ENCODE peak calls at places on chromosomes 2 and 18, in four cellular contexts. I, A, K and H are unnamed samples.

GRCh38 chr18:63987743-63988142 is 17.9 kb downstream of the SERPINB8 start:
- DNase-seq in I (no peak), A (no peak), K (no peak), H (no peak)

GRCh38 chr2:118169359-118170005 is 81.2 kb downstream of the INSIG2 start:
- DNase-seq in I (peak), A (peak), K (no peak), H (no peak)

GRCh38 chr2:185074156-185074555 is 475.8 kb downstream of the ZNF804A start:
- DNase-seq in I (no peak), A (no peak), K (no peak), H (no peak)

GRCh38 chr2:69018629-69019227 is 5.7 kb downstream of the ANTXR1 start:
- DNase-seq in I (no peak), A (no peak), K (no peak), H (no peak)

GRCh38 chr2:23452397-23452796 is 67.4 kb downstream of the KLHL29 start:
- DNase-seq in I (no peak), A (peak), K (no peak), H (no peak)

GRCh38 chr2:240296611-240297552 is 138.6 kb upstream of the GPC1 start:
- DNase-seq in I (no peak), A (peak), K (no peak), H (no peak)

GRCh38 chr2:14557921-14558320 is 74.6 kb upstream of the LRATD1 start:
- DNase-seq in I (no peak), A (no peak), K (no peak), H (no peak)

GRCh38 chr2:79944205-79944604 is 360.3 kb downstream of the LRRTM1 start:
- DNase-seq in I (no peak), A (no peak), K (no peak), H (no peak)

GRCh38 chr2:55419514-55420243 is at the start of gene CCDC88A:
- DNase-seq in I (peak), A (peak), K (peak), H (peak)

GRCh38 chr2:182447843-182448242 is 21.0 kb upstream of the PDE1A start:
- DNase-seq in I (no peak), A (no peak), K (peak), H (no peak)

GRCh38 chr18:63752661-63753060 is 22.6 kb upstream of the SERPINB7 start:
- DNase-seq in I (no peak), A (no peak), K (no peak), H (no peak)

GRCh38 chr2:179805001-179805400 is 56.4 kb downstream of the ZNF385B start:
- DNase-seq in I (no peak), A (no peak), K (no peak), H (no peak)

GRCh38 chr2:222042666-222043065 is 256.1 kb downstream of the PAX3 start:
- DNase-seq in I (no peak), A (no peak), K (no peak), H (no peak)

GRCh38 chr18:5469340-5469739 is 74.5 kb downstream of the EPB41L3 start:
- DNase-seq in I (no peak), A (no peak), K (no peak), H (peak)

GRCh38 chr18:48475635-48476549 is 62.9 kb upstream of the CTIF start:
- DNase-seq in I (no peak), A (no peak), K (peak), H (no peak)

GRCh38 chr2:159902722-159903121 is 104.7 kb upstream of the CD302 start:
- DNase-seq in I (no peak), A (no peak), K (no peak), H (no peak)

GRCh38 chr2:30232027-30232800 is 880 bp downstream of the LBH start:
- DNase-seq in I (peak), A (peak), K (no peak), H (no peak)

GRCh38 chr18:50441518-50441917 is 66.7 kb downstream of the SKA1 start:
- DNase-seq in I (no peak), A (no peak), K (no peak), H (no peak)

GRCh38 chr2:6823111-6823510 is 42.6 kb downstream of the CMPK2 start:
- DNase-seq in I (no peak), A (no peak), K (no peak), H (no peak)

GRCh38 chr2:6827516-6828298 is 38.0 kb downstream of the CMPK2 start:
- DNase-seq in I (no peak), A (no peak), K (no peak), H (no peak)

GRCh38 chr2:6828299-6828584 is 37.5 kb downstream of the CMPK2 start:
- DNase-seq in I (no peak), A (no peak), K (peak), H (no peak)

GRCh38 chr2:6824962-6825361 is 40.7 kb downstream of the CMPK2 start:
- DNase-seq in I (no peak), A (no peak), K (peak), H (no peak)

GRCh38 chr2:6826081-6826913 is 39.4 kb downstream of the CMPK2 start:
- DNase-seq in I (no peak), A (no peak), K (peak), H (no peak)
- TF ChIP-seq CTCF in I (peak), A (no peak), K (peak), H (peak)

GRCh38 chr2:10722252-10722825 is 909 bp downstream of the ATP6V1C2 start:
- DNase-seq in I (no peak), A (no peak), K (no peak), H (no peak)

GRCh38 chr2:10720306-10720705 is 1.1 kb upstream of the ATP6V1C2 start:
- DNase-seq in I (no peak), A (no peak), K (no peak), H (no peak)

GRCh38 chr2:10717630-10718029 is 3.8 kb upstream of the ATP6V1C2 start:
- DNase-seq in I (no peak), A (no peak), K (peak), H (no peak)

GRCh38 chr2:10720983-10721343 is 467 bp upstream of the ATP6V1C2 start:
- DNase-seq in I (peak), A (no peak), K (no peak), H (no peak)

GRCh38 chr2:10721344-10722251 is at the start of gene ATP6V1C2:
- DNase-seq in I (peak), A (no peak), K (no peak), H (no peak)
- TF ChIP-seq CTCF in I (no peak), A (no peak), K (no peak), H (peak)

DNA sequence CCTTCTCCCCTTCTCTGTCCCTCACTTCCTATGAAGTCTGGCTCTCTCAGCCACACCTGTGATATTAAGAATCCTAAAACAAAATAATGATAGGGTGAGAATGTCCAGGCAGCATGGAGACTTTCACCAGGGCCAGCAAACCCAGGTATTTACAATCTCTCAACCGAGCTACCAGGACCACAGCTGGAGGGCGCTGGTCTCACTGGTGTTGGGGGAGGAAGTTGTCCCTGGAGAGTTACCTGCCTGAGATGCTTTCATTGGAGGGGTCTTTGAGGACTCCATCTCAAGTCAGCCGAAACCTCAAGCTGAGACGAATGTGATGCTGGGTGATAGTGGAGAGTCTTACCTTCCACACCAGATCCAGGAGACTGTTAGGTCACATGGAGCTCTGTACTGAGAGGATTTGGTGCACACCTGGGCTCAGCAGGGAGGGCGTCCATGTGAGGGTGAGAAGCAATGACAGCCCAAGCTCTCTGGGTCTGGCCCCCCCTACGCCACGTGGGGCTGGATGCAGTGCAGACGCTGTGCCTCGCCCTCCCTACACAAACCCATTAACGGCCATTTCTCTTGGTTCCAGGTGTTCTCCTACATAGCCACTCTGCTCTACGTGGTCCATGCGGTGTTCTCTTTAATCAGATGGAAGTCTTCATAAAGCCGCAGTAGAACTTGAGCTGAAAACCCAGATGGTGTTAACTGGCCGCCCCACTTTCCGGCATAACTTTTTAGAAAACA is 27.5 kb downstream of the MAL start:
- DNase-seq in I (no peak), A (no peak), K (no peak), H (peak)
- TF ChIP-seq CTCF in I (no peak), A (no peak), K (no peak), H (no peak)

DNA sequence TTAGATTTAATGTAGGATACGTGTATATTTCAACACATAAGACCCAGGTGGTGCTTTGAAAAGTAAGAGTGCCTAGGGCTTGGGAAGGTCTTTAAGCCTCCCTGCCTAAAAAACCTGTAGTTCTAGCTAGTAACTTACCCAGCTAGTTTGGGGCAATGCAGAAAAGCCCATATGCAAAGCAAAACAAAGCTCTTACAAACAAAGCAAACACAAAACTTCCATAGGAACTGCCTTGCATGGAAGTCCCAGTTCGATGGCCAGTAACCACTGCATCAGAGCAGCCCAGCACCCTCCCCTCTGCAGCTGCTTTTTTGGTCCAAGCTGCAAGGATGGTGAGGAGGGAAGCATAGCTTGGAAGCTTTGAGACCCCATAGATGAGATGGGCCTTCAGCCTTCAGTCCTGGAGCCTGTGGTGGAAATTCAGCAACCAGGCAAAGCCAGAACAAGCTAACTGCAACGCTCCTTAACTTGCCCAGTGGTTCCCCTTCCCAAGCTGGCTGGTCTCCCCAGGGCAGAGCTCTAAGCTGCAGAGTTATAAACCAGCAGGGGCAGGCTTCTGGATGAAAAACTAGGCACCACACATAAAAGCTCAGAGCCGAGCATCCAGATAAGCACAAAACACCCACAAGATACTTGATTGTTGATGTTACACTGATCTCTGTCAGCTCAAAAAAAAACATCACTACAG is 16.2 kb downstream of the C2orf76 start:
- DNase-seq in I (no peak), A (no peak), K (no peak), H (no peak)
- TF ChIP-seq CTCF in I (no peak), A (no peak), K (no peak), H (no peak)